ENCODE peak calls at places on chromosomes 7 and 10, in seven cellular contexts. One of them, this sample, is unnamed.

GRCh38 chr10:14884082-14884481 is 5.4 kb downstream of the SUV39H2 start:
- DNase-seq in psoas muscle: no peak
- DNase-seq in WERI-Rb-1: no peak
- DNase-seq in fibroblast of the aortic adventitia: no peak
- DNase-seq in A673: no peak
- DNase-seq in nephron progenitor cell: no peak
- DNase-seq in endothelial cell: no peak
- DNase-seq in this sample: no peak

GRCh38 chr7:105218939-105219770 is 169.6 kb downstream of the SRPK2 start:
- DNase-seq in psoas muscle: no peak
- DNase-seq in WERI-Rb-1: no peak
- DNase-seq in fibroblast of the aortic adventitia: peak
- DNase-seq in A673: no peak
- DNase-seq in nephron progenitor cell: no peak
- DNase-seq in endothelial cell: no peak
- DNase-seq in this sample: peak

GRCh38 chr7:72123913-72124312 is 288.2 kb downstream of the CALN1 start:
- DNase-seq in psoas muscle: no peak
- DNase-seq in WERI-Rb-1: no peak
- DNase-seq in fibroblast of the aortic adventitia: no peak
- DNase-seq in A673: no peak
- DNase-seq in nephron progenitor cell: no peak
- DNase-seq in endothelial cell: no peak
- DNase-seq in this sample: no peak

GRCh38 chr7:12647364-12648219 is 39.8 kb upstream of the ARL4A start:
- DNase-seq in psoas muscle: no peak
- DNase-seq in WERI-Rb-1: no peak
- DNase-seq in fibroblast of the aortic adventitia: peak
- DNase-seq in A673: no peak
- DNase-seq in nephron progenitor cell: no peak
- DNase-seq in endothelial cell: no peak
- DNase-seq in this sample: peak

GRCh38 chr10:107686095-107686494 is 521.6 kb upstream of the SORCS1 start:
- DNase-seq in psoas muscle: no peak
- DNase-seq in WERI-Rb-1: no peak
- DNase-seq in fibroblast of the aortic adventitia: no peak
- DNase-seq in A673: no peak
- DNase-seq in nephron progenitor cell: no peak
- DNase-seq in endothelial cell: no peak
- DNase-seq in this sample: no peak

GRCh38 chr7:32658034-32658944 is 163.0 kb downstream of the AVL9 start:
- DNase-seq in psoas muscle: no peak
- DNase-seq in WERI-Rb-1: no peak
- DNase-seq in fibroblast of the aortic adventitia: no peak
- DNase-seq in A673: no peak
- DNase-seq in nephron progenitor cell: no peak
- DNase-seq in endothelial cell: no peak
- DNase-seq in this sample: peak

GRCh38 chr10:47458466-47459154 is 25.3 kb downstream of the ANXA8 start:
- DNase-seq in psoas muscle: no peak
- DNase-seq in WERI-Rb-1: no peak
- DNase-seq in fibroblast of the aortic adventitia: peak
- DNase-seq in A673: no peak
- DNase-seq in nephron progenitor cell: no peak
- DNase-seq in endothelial cell: no peak
- DNase-seq in this sample: peak

GRCh38 chr10:37478381-37478780 is 353.0 kb downstream of the ANKRD30A start:
- DNase-seq in psoas muscle: no peak
- DNase-seq in WERI-Rb-1: peak
- DNase-seq in fibroblast of the aortic adventitia: no peak
- DNase-seq in A673: no peak
- DNase-seq in nephron progenitor cell: no peak
- DNase-seq in endothelial cell: no peak
- DNase-seq in this sample: no peak

GRCh38 chr7:135416431-135416830 is 93.5 kb downstream of the CNOT4 start:
- DNase-seq in psoas muscle: no peak
- DNase-seq in WERI-Rb-1: no peak
- DNase-seq in fibroblast of the aortic adventitia: no peak
- DNase-seq in A673: no peak
- DNase-seq in nephron progenitor cell: no peak
- DNase-seq in endothelial cell: no peak
- DNase-seq in this sample: no peak

GRCh38 chr7:98354511-98355249 is 46.2 kb downstream of the BAIAP2L1 start:
- DNase-seq in psoas muscle: no peak
- DNase-seq in WERI-Rb-1: no peak
- DNase-seq in fibroblast of the aortic adventitia: peak
- DNase-seq in A673: no peak
- DNase-seq in nephron progenitor cell: no peak
- DNase-seq in endothelial cell: no peak
- DNase-seq in this sample: peak

GRCh38 chr7:20834656-20835055 is 48.0 kb upstream of the SP8 start:
- DNase-seq in psoas muscle: no peak
- DNase-seq in WERI-Rb-1: no peak
- DNase-seq in fibroblast of the aortic adventitia: no peak
- DNase-seq in A673: no peak
- DNase-seq in nephron progenitor cell: no peak
- DNase-seq in endothelial cell: no peak
- DNase-seq in this sample: no peak
- TF ChIP-seq CTCF in psoas muscle: no peak
- TF ChIP-seq CTCF in WERI-Rb-1: peak
- TF ChIP-seq CTCF in fibroblast of the aortic adventitia: no peak
- TF ChIP-seq CTCF in A673: no peak
- TF ChIP-seq CTCF in nephron progenitor cell: peak
- TF ChIP-seq CTCF in endothelial cell: no peak
- TF ChIP-seq CTCF in this sample: peak

GRCh38 chr7:141456298-141456697 is 94.9 kb upstream of the AGK start:
- DNase-seq in psoas muscle: no peak
- DNase-seq in WERI-Rb-1: no peak
- DNase-seq in fibroblast of the aortic adventitia: no peak
- DNase-seq in A673: no peak
- DNase-seq in nephron progenitor cell: no peak
- DNase-seq in endothelial cell: no peak
- DNase-seq in this sample: no peak
- TF ChIP-seq CTCF in psoas muscle: no peak
- TF ChIP-seq CTCF in WERI-Rb-1: no peak
- TF ChIP-seq CTCF in fibroblast of the aortic adventitia: no peak
- TF ChIP-seq CTCF in A673: no peak
- TF ChIP-seq CTCF in nephron progenitor cell: no peak
- TF ChIP-seq CTCF in endothelial cell: no peak
- TF ChIP-seq CTCF in this sample: no peak

GRCh38 chr7:152479595-152479994 is 43.8 kb upstream of the KMT2C start:
- DNase-seq in psoas muscle: no peak
- DNase-seq in WERI-Rb-1: no peak
- DNase-seq in fibroblast of the aortic adventitia: no peak
- DNase-seq in A673: no peak
- DNase-seq in nephron progenitor cell: no peak
- DNase-seq in endothelial cell: no peak
- DNase-seq in this sample: no peak

GRCh38 chr7:152481082-152481481 is 45.3 kb upstream of the KMT2C start:
- DNase-seq in psoas muscle: no peak
- DNase-seq in WERI-Rb-1: no peak
- DNase-seq in fibroblast of the aortic adventitia: no peak
- DNase-seq in A673: no peak
- DNase-seq in nephron progenitor cell: no peak
- DNase-seq in endothelial cell: no peak
- DNase-seq in this sample: no peak

DNA sequence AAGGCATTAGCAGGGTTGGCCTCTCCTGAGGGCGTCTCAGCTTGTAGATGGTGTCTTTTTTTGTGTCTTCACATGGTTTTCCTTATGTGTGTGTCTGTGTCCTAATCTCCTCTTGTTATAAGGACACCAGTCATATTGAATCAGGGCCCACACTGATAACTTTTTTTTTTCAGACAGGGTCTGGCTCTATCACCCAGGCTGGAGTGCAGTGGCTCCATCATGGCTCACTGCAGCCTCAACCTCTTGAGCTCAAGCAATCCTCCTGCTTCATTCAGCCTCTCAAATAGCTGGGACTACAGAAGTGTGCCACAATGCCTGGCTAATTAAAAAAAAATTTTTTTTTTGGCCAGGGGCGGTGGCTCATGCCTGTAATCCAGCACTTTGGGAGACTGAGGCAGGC is 41.3 kb upstream of the KMT2C start:
- DNase-seq in psoas muscle: no peak
- DNase-seq in WERI-Rb-1: no peak
- DNase-seq in fibroblast of the aortic adventitia: no peak
- DNase-seq in A673: no peak
- DNase-seq in nephron progenitor cell: no peak
- DNase-seq in endothelial cell: no peak
- DNase-seq in this sample: no peak
- TF ChIP-seq CTCF in psoas muscle: no peak
- TF ChIP-seq CTCF in WERI-Rb-1: no peak
- TF ChIP-seq CTCF in fibroblast of the aortic adventitia: no peak
- TF ChIP-seq CTCF in A673: no peak
- TF ChIP-seq CTCF in nephron progenitor cell: no peak
- TF ChIP-seq CTCF in endothelial cell: no peak
- TF ChIP-seq CTCF in this sample: no peak

GRCh38 chr7:68542831-68543230 is 1055.4 kb upstream of the AUTS2 start:
- DNase-seq in psoas muscle: no peak
- DNase-seq in WERI-Rb-1: no peak
- DNase-seq in fibroblast of the aortic adventitia: no peak
- DNase-seq in A673: no peak
- DNase-seq in nephron progenitor cell: no peak
- DNase-seq in endothelial cell: no peak
- DNase-seq in this sample: no peak

GRCh38 chr7:68535266-68535665 is 1063.0 kb upstream of the AUTS2 start:
- DNase-seq in psoas muscle: no peak
- DNase-seq in WERI-Rb-1: no peak
- DNase-seq in fibroblast of the aortic adventitia: no peak
- DNase-seq in A673: peak
- DNase-seq in nephron progenitor cell: no peak
- DNase-seq in endothelial cell: no peak
- DNase-seq in this sample: no peak

DNA sequence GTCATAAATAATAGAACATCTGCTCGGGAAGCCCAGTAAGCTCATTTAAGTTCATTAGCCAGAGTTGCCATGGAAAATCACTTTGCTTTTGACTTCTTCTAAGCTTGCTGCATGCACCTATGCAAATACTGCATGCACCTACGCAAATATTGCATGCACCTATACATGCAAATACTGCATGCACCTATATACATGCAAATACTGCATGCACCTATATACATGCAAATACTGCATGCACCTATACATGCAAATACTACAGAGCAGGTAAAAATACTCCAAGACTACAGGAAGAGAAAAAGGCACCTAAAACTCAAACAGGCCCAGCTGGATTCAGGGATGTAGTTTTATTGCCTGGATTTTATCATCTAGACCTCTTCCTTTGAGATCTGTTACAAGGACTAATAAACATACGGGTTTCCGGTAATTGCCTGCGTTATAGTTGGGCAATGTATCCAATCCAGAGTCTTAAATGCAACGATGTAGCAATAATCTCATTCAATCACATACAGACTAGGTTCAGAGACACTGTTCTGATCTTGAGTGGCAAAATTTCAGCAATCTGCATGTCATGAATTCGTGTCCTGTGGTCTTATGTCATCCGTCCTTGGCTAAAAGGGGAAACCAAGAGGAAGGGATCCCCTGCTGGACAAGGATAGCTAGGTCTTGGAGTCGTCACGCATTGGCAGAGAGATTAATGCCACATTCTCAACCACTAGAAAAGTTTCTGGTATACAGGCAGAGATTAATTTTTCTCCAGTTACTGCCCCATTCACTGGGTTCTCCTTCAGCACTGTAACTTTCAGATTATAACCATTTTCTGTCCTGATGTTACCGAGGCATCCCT is 1060.8 kb upstream of the AUTS2 start:
- DNase-seq in psoas muscle: no peak
- DNase-seq in WERI-Rb-1: peak
- DNase-seq in fibroblast of the aortic adventitia: no peak
- DNase-seq in A673: peak
- DNase-seq in nephron progenitor cell: no peak
- DNase-seq in endothelial cell: no peak
- DNase-seq in this sample: no peak
- TF ChIP-seq CTCF in psoas muscle: no peak
- TF ChIP-seq CTCF in WERI-Rb-1: peak
- TF ChIP-seq CTCF in fibroblast of the aortic adventitia: no peak
- TF ChIP-seq CTCF in A673: peak
- TF ChIP-seq CTCF in nephron progenitor cell: no peak
- TF ChIP-seq CTCF in endothelial cell: no peak
- TF ChIP-seq CTCF in this sample: no peak

GRCh38 chr7:52273685-52274610 is 761.5 kb upstream of the POM121L12 start:
- DNase-seq in psoas muscle: peak
- DNase-seq in WERI-Rb-1: no peak
- DNase-seq in fibroblast of the aortic adventitia: no peak
- DNase-seq in A673: no peak
- DNase-seq in nephron progenitor cell: no peak
- DNase-seq in endothelial cell: no peak
- DNase-seq in this sample: no peak
- TF ChIP-seq CTCF in psoas muscle: no peak
- TF ChIP-seq CTCF in WERI-Rb-1: no peak
- TF ChIP-seq CTCF in fibroblast of the aortic adventitia: no peak
- TF ChIP-seq CTCF in A673: no peak
- TF ChIP-seq CTCF in nephron progenitor cell: no peak
- TF ChIP-seq CTCF in endothelial cell: no peak
- TF ChIP-seq CTCF in this sample: no peak

GRCh38 chr10:116101616-116102015 is 171.4 kb downstream of the GFRA1 start:
- DNase-seq in psoas muscle: no peak
- DNase-seq in WERI-Rb-1: no peak
- DNase-seq in fibroblast of the aortic adventitia: no peak
- DNase-seq in A673: no peak
- DNase-seq in nephron progenitor cell: no peak
- DNase-seq in endothelial cell: no peak
- DNase-seq in this sample: peak
- TF ChIP-seq CTCF in psoas muscle: no peak
- TF ChIP-seq CTCF in WERI-Rb-1: no peak
- TF ChIP-seq CTCF in fibroblast of the aortic adventitia: no peak
- TF ChIP-seq CTCF in A673: no peak
- TF ChIP-seq CTCF in nephron progenitor cell: no peak
- TF ChIP-seq CTCF in endothelial cell: no peak
- TF ChIP-seq CTCF in this sample: no peak

DNA sequence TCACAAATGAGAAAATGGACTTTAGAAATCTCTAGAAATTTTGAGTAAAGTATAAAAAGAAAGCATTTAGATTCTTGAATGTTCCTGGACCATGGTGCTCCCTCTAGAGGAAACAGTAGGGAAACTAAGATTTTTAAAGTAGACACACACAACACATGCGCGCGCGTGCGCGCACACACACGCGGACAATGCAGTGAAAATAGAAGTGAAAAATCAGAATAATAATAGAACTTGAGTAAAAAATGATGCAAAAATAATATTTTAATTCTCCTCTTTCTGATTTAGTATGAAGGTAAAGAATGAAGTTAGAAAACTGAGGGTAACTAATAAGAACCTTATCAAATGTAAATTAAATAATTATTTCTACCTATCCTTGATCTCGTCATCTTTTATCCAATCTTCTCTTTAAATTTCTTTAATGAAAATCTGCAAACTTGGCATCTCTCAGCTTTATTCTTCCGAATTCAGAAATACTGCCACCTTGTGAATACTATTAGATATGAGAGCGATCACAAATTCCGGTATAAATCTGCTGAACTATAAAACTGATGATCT is 117.0 kb upstream of the AMPH start:
- DNase-seq in psoas muscle: no peak
- DNase-seq in WERI-Rb-1: no peak
- DNase-seq in fibroblast of the aortic adventitia: peak
- DNase-seq in A673: peak
- DNase-seq in nephron progenitor cell: no peak
- DNase-seq in endothelial cell: no peak
- DNase-seq in this sample: no peak
- TF ChIP-seq CTCF in psoas muscle: no peak
- TF ChIP-seq CTCF in WERI-Rb-1: peak
- TF ChIP-seq CTCF in fibroblast of the aortic adventitia: peak
- TF ChIP-seq CTCF in A673: peak
- TF ChIP-seq CTCF in nephron progenitor cell: peak
- TF ChIP-seq CTCF in endothelial cell: peak
- TF ChIP-seq CTCF in this sample: peak

This sample was measured in astrocyte.